ENCODE peak calls at places on chromosomes 1 and 21, in eight cellular contexts. One of them, this sample, is unnamed.

GRCh38 chr1:16181887-16182719 is 26.2 kb upstream of the EPHA2 start:
- DNase-seq in OCI-LY7: no peak
- DNase-seq in K562: no peak
- DNase-seq in osteoblast: peak
- DNase-seq in fibroblast of villous mesenchyme: peak
- DNase-seq in left ventricle myocardium inferior: peak
- DNase-seq in heart left ventricle: peak
- DNase-seq in GM12864: no peak
- DNase-seq in this sample: peak

GRCh38 chr1:179143332-179143731 is 61.5 kb downstream of the TOR3A start:
- DNase-seq in OCI-LY7: no peak
- DNase-seq in K562: no peak
- DNase-seq in osteoblast: peak
- DNase-seq in fibroblast of villous mesenchyme: peak
- DNase-seq in left ventricle myocardium inferior: no peak
- DNase-seq in heart left ventricle: no peak
- DNase-seq in GM12864: no peak
- DNase-seq in this sample: no peak

GRCh38 chr1:159598196-159598595 is 10.6 kb downstream of the APCS start:
- DNase-seq in OCI-LY7: no peak
- DNase-seq in K562: no peak
- DNase-seq in osteoblast: peak
- DNase-seq in fibroblast of villous mesenchyme: peak
- DNase-seq in left ventricle myocardium inferior: no peak
- DNase-seq in heart left ventricle: no peak
- DNase-seq in GM12864: no peak
- DNase-seq in this sample: no peak

GRCh38 chr1:237318748-237319147 is 276.8 kb downstream of the RYR2 start:
- DNase-seq in OCI-LY7: no peak
- DNase-seq in K562: no peak
- DNase-seq in osteoblast: no peak
- DNase-seq in fibroblast of villous mesenchyme: no peak
- DNase-seq in left ventricle myocardium inferior: no peak
- DNase-seq in heart left ventricle: no peak
- DNase-seq in GM12864: no peak
- DNase-seq in this sample: no peak

GRCh38 chr21:25513810-25514209 is 93.5 kb downstream of the MRPL39 start:
- DNase-seq in OCI-LY7: no peak
- DNase-seq in K562: no peak
- DNase-seq in osteoblast: no peak
- DNase-seq in fibroblast of villous mesenchyme: no peak
- DNase-seq in left ventricle myocardium inferior: no peak
- DNase-seq in heart left ventricle: no peak
- DNase-seq in GM12864: no peak
- DNase-seq in this sample: no peak

GRCh38 chr1:56921486-56921885 is 44.3 kb downstream of the C8B start:
- DNase-seq in OCI-LY7: no peak
- DNase-seq in K562: no peak
- DNase-seq in osteoblast: no peak
- DNase-seq in fibroblast of villous mesenchyme: no peak
- DNase-seq in left ventricle myocardium inferior: no peak
- DNase-seq in heart left ventricle: no peak
- DNase-seq in GM12864: no peak
- DNase-seq in this sample: no peak

GRCh38 chr1:66368261-66368660 is 165.7 kb upstream of the SGIP1 start:
- DNase-seq in OCI-LY7: no peak
- DNase-seq in K562: no peak
- DNase-seq in osteoblast: no peak
- DNase-seq in fibroblast of villous mesenchyme: no peak
- DNase-seq in left ventricle myocardium inferior: no peak
- DNase-seq in heart left ventricle: no peak
- DNase-seq in GM12864: no peak
- DNase-seq in this sample: no peak

GRCh38 chr1:225855503-225856285 is 26.5 kb downstream of the TMEM63A start:
- DNase-seq in OCI-LY7: no peak
- DNase-seq in K562: no peak
- DNase-seq in osteoblast: no peak
- DNase-seq in fibroblast of villous mesenchyme: no peak
- DNase-seq in left ventricle myocardium inferior: no peak
- DNase-seq in heart left ventricle: no peak
- DNase-seq in GM12864: no peak
- DNase-seq in this sample: no peak

GRCh38 chr21:16279658-16280581 is 550.1 kb downstream of the USP25 start:
- DNase-seq in OCI-LY7: no peak
- DNase-seq in K562: no peak
- DNase-seq in osteoblast: peak
- DNase-seq in fibroblast of villous mesenchyme: peak
- DNase-seq in left ventricle myocardium inferior: peak
- DNase-seq in heart left ventricle: no peak
- DNase-seq in GM12864: no peak
- DNase-seq in this sample: no peak

GRCh38 chr21:42563261-42564045 is 49.8 kb downstream of the SLC37A1 start:
- DNase-seq in OCI-LY7: no peak
- DNase-seq in K562: no peak
- DNase-seq in osteoblast: no peak
- DNase-seq in fibroblast of villous mesenchyme: peak
- DNase-seq in left ventricle myocardium inferior: no peak
- DNase-seq in heart left ventricle: no peak
- DNase-seq in GM12864: no peak
- DNase-seq in this sample: peak

DNA sequence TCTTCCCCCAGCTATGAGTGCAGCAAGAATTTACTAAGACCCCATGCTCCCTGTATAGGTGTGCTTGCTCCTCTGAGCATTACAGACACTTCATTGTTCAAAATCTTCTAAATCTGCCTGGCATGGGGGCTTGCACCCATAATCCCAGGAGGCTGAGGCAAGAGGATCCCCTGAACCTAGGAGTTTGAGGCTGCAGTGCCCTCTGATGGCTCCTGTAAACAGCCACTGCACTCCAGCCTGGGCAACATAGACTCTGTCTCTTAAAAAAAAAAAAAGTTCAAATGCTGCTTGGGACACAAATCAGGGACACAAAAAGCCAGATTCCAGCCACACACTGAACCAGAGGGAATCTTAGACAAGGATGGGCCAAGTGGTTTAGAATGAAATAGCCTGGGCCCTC is 3.4 kb upstream of the ACOT7 start:
- DNase-seq in OCI-LY7: peak
- DNase-seq in K562: no peak
- DNase-seq in osteoblast: no peak
- DNase-seq in fibroblast of villous mesenchyme: no peak
- DNase-seq in left ventricle myocardium inferior: no peak
- DNase-seq in heart left ventricle: no peak
- DNase-seq in GM12864: no peak
- DNase-seq in this sample: no peak
- TF ChIP-seq CTCF in OCI-LY7: peak
- TF ChIP-seq CTCF in K562: peak
- TF ChIP-seq CTCF in osteoblast: peak
- TF ChIP-seq CTCF in fibroblast of villous mesenchyme: peak
- TF ChIP-seq CTCF in left ventricle myocardium inferior: no peak
- TF ChIP-seq CTCF in heart left ventricle: no peak
- TF ChIP-seq CTCF in GM12864: no peak
- TF ChIP-seq CTCF in this sample: no peak

GRCh38 chr1:1399870-1400575 is 888 bp upstream of the CCNL2 start:
- DNase-seq in OCI-LY7: peak
- DNase-seq in K562: no peak
- DNase-seq in osteoblast: peak
- DNase-seq in fibroblast of villous mesenchyme: peak
- DNase-seq in left ventricle myocardium inferior: no peak
- DNase-seq in heart left ventricle: no peak
- DNase-seq in GM12864: no peak
- DNase-seq in this sample: no peak

GRCh38 chr1:1403543-1404112 is 3.5 kb downstream of the MRPL20 start:
- DNase-seq in OCI-LY7: no peak
- DNase-seq in K562: no peak
- DNase-seq in osteoblast: peak
- DNase-seq in fibroblast of villous mesenchyme: no peak
- DNase-seq in left ventricle myocardium inferior: no peak
- DNase-seq in heart left ventricle: no peak
- DNase-seq in GM12864: no peak
- DNase-seq in this sample: no peak

GRCh38 chr1:1401457-1402010 is 2.4 kb upstream of the CCNL2 start:
- DNase-seq in OCI-LY7: no peak
- DNase-seq in K562: no peak
- DNase-seq in osteoblast: peak
- DNase-seq in fibroblast of villous mesenchyme: no peak
- DNase-seq in left ventricle myocardium inferior: no peak
- DNase-seq in heart left ventricle: no peak
- DNase-seq in GM12864: no peak
- DNase-seq in this sample: no peak

GRCh38 chr1:1400576-1401456 is 1.7 kb upstream of the CCNL2 start:
- DNase-seq in OCI-LY7: no peak
- DNase-seq in K562: no peak
- DNase-seq in osteoblast: peak
- DNase-seq in fibroblast of villous mesenchyme: no peak
- DNase-seq in left ventricle myocardium inferior: no peak
- DNase-seq in heart left ventricle: no peak
- DNase-seq in GM12864: no peak
- DNase-seq in this sample: no peak

DNA sequence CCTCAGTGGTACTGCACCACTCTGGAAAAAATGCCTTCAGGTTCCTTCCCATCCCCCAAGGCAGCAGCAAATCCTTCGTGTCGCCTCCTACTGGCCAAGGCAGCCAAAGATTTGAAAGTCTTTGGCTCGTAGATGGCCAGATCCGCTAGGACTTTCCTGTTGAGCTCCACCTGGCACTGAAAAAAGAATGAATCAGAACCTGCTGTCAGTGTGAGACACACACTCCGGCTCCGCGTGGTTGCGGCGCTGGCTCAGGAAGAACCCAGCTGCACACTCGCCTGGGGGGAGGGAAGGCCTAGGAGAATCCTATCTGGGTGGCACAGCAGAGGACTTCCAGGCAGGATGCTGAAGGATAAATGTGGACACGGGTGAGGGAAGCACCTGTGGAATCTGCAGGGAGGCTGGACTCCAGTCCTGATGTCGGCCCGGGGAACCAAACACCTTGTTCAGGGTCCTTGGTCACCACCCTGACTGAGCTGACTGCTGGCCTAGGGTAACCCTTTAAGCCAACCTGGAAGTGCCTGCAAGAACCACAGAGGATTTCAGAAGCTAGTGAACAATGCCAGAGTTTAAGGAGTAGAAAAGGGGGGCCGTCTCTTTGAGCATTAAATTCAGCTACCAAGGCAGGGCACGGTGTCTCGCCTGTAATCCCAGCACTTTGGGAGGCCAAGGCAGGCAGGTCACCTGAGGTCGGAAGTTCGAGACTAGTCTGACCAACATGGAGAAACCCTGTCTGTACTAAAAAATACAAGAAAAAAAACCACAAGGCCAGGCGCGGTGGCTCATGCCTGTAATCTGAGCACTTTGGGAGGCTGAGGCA is 3.2 kb upstream of the CCNL2 start:
- DNase-seq in OCI-LY7: peak
- DNase-seq in K562: peak
- DNase-seq in osteoblast: peak
- DNase-seq in fibroblast of villous mesenchyme: peak
- DNase-seq in left ventricle myocardium inferior: no peak
- DNase-seq in heart left ventricle: no peak
- DNase-seq in GM12864: no peak
- DNase-seq in this sample: no peak
- TF ChIP-seq CTCF in OCI-LY7: peak
- TF ChIP-seq CTCF in K562: peak
- TF ChIP-seq CTCF in osteoblast: peak
- TF ChIP-seq CTCF in fibroblast of villous mesenchyme: peak
- TF ChIP-seq CTCF in left ventricle myocardium inferior: peak
- TF ChIP-seq CTCF in heart left ventricle: peak
- TF ChIP-seq CTCF in GM12864: peak
- TF ChIP-seq CTCF in this sample: no peak

GRCh38 chr1:245337829-245338484 is 183.2 kb downstream of the KIF26B start:
- DNase-seq in OCI-LY7: peak
- DNase-seq in K562: peak
- DNase-seq in osteoblast: no peak
- DNase-seq in fibroblast of villous mesenchyme: peak
- DNase-seq in left ventricle myocardium inferior: no peak
- DNase-seq in heart left ventricle: no peak
- DNase-seq in GM12864: no peak
- DNase-seq in this sample: no peak
- TF ChIP-seq CTCF in OCI-LY7: no peak
- TF ChIP-seq CTCF in K562: no peak
- TF ChIP-seq CTCF in osteoblast: no peak
- TF ChIP-seq CTCF in fibroblast of villous mesenchyme: no peak
- TF ChIP-seq CTCF in left ventricle myocardium inferior: no peak
- TF ChIP-seq CTCF in heart left ventricle: no peak
- TF ChIP-seq CTCF in GM12864: no peak
- TF ChIP-seq CTCF in this sample: no peak

GRCh38 chr1:38005195-38006007 is at the start of gene FHL3:
- DNase-seq in OCI-LY7: no peak
- DNase-seq in K562: peak
- DNase-seq in osteoblast: peak
- DNase-seq in fibroblast of villous mesenchyme: peak
- DNase-seq in left ventricle myocardium inferior: peak
- DNase-seq in heart left ventricle: peak
- DNase-seq in GM12864: no peak
- DNase-seq in this sample: peak

GRCh38 chr1:38013027-38013588 is 574 bp downstream of the UTP11 start:
- DNase-seq in OCI-LY7: no peak
- DNase-seq in K562: peak
- DNase-seq in osteoblast: peak
- DNase-seq in fibroblast of villous mesenchyme: peak
- DNase-seq in left ventricle myocardium inferior: no peak
- DNase-seq in heart left ventricle: no peak
- DNase-seq in GM12864: no peak
- DNase-seq in this sample: no peak

GRCh38 chr1:38009841-38010180 is 2.7 kb upstream of the UTP11 start:
- DNase-seq in OCI-LY7: no peak
- DNase-seq in K562: no peak
- DNase-seq in osteoblast: no peak
- DNase-seq in fibroblast of villous mesenchyme: no peak
- DNase-seq in left ventricle myocardium inferior: no peak
- DNase-seq in heart left ventricle: no peak
- DNase-seq in GM12864: no peak
- DNase-seq in this sample: no peak

GRCh38 chr1:38006008-38006828 is 904 bp upstream of the FHL3 start:
- DNase-seq in OCI-LY7: no peak
- DNase-seq in K562: no peak
- DNase-seq in osteoblast: no peak
- DNase-seq in fibroblast of villous mesenchyme: no peak
- DNase-seq in left ventricle myocardium inferior: peak
- DNase-seq in heart left ventricle: peak
- DNase-seq in GM12864: no peak
- DNase-seq in this sample: peak

DNA sequence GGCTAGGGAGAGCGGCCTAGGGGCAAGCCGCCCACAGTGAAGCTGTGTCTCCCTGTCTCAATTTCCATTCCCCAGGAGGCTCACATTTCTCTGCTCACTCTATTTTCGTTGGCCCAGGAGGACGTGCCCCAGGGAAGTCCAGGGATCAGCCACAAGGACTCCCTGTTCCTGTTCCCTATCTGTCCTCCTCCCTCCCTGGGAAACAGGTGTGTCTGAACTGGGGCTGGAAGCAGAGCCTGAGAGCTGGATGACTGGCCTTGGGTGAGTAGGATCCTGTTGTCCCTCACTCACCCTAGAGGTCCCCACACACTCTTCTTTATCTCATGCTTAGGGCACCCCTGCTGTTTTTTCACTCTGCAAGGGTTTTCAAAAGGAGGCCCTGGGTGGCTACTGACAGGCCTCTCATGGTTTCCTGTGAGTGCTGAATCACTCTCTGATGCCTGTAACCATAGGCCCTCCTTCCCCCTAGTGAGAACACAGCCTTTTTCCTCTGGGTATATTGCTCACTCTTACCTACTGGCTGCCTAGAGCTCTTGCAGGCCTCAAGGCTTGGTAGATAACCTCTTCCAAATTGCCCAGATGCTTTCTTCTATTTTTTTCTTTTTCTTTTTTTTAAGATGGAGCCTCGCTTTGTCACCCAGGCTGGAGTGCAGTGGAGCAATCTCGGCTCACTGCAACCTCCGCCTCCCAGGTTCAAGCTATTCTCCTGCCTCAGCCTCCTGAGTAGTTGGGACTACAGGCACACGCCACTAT is 3.3 kb upstream of the UTP11 start:
- DNase-seq in OCI-LY7: no peak
- DNase-seq in K562: peak
- DNase-seq in osteoblast: peak
- DNase-seq in fibroblast of villous mesenchyme: no peak
- DNase-seq in left ventricle myocardium inferior: no peak
- DNase-seq in heart left ventricle: no peak
- DNase-seq in GM12864: no peak
- DNase-seq in this sample: peak
- TF ChIP-seq CTCF in OCI-LY7: no peak
- TF ChIP-seq CTCF in K562: peak
- TF ChIP-seq CTCF in osteoblast: no peak
- TF ChIP-seq CTCF in fibroblast of villous mesenchyme: no peak
- TF ChIP-seq CTCF in left ventricle myocardium inferior: no peak
- TF ChIP-seq CTCF in heart left ventricle: no peak
- TF ChIP-seq CTCF in GM12864: no peak
- TF ChIP-seq CTCF in this sample: no peak

This sample was measured in tibial artery.